ENCODE peak calls at places on chromosomes 11 and 22, in five cellular contexts. I, M, O, J and Q are unnamed samples.

GRCh38 chr11:12827929-12828812 is 153.9 kb downstream of the TEAD1 start:
- DNase-seq in I (no peak), M (no peak), O (no peak), J (peak), Q (peak)

GRCh38 chr11:119249671-119250010 is 43.5 kb downstream of the CBL start:
- DNase-seq in I (no peak), M (no peak), O (no peak), J (no peak), Q (no peak)

GRCh38 chr11:6418199-6418957 is 516 bp downstream of the APBB1 start:
- DNase-seq in I (no peak), M (peak), O (no peak), J (no peak), Q (no peak)

GRCh38 chr11:132535830-132536229 is 996.5 kb downstream of the OPCML start:
- DNase-seq in I (no peak), M (no peak), O (no peak), J (no peak), Q (no peak)

GRCh38 chr22:28670691-28671261 is 8.9 kb downstream of the TTC28 start:
- DNase-seq in I (no peak), M (no peak), O (no peak), J (no peak), Q (peak)

GRCh38 chr11:111737877-111738205 is 28.3 kb downstream of the PPP2R1B start:
- DNase-seq in I (no peak), M (no peak), O (no peak), J (no peak), Q (no peak)

GRCh38 chr22:38751422-38752346 is 4.1 kb downstream of the SUN2 start:
- DNase-seq in I (no peak), M (no peak), O (no peak), J (no peak), Q (peak)

GRCh38 chr22:46076651-46077339 is 73.5 kb upstream of the PPARA start:
- DNase-seq in I (no peak), M (peak), O (no peak), J (no peak), Q (no peak)

GRCh38 chr11:70700453-70700852 is 302.1 kb downstream of the CTTN start:
- DNase-seq in I (no peak), M (no peak), O (no peak), J (no peak), Q (no peak)

GRCh38 chr11:70697701-70698100 is 299.4 kb downstream of the CTTN start:
- DNase-seq in I (no peak), M (no peak), O (no peak), J (no peak), Q (no peak)

GRCh38 chr11:70700871-70701270 is 302.5 kb downstream of the CTTN start:
- DNase-seq in I (no peak), M (no peak), O (no peak), J (no peak), Q (no peak)

GRCh38 chr11:70698871-70699270 is 300.5 kb downstream of the CTTN start:
- DNase-seq in I (no peak), M (no peak), O (no peak), J (no peak), Q (no peak)

DNA sequence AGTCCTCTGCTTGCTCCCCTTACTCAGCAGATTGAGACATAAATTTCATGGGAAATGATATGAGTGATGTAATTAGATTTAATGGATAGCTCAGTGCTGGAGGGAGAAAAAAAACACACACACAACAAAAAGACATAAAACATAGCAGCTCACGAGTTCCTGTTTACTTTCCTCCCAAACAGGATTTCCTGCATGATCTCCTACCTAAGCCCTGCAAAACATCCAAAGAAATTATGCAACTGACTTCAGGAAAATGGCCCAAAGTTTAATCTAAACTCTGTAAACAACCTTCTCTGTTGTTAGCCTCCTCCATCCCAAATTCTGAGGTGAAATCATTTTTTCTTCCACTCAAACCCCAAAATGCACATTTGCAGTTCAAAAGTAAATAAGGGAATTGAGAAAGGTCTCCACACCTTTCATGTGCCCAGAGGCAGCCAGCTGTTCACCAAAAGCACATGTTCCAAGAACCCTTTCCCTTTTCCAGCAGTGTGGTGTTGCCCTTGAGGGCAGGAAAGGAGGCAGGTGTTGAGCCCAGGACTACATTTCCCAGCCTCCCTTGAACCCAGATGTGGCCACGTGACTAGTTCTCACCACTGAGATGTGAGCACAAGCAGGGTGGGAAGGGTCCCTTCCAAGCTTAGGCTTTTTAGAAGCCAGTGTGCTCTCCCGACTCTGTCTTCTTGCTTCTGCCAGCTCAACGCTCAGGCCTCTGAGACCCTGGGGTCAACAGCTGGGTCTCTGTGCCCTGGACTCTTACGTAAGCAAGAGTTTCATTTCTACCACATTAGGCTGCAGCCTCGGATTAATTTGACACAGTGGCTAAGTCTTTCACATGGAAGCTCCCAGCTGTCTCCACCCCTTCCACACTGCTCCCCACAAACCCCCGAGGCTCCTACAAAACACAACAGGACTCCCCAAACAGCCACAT is 301.2 kb downstream of the CTTN start:
- DNase-seq in I (peak), M (peak), O (no peak), J (no peak), Q (no peak)
- TF ChIP-seq MAX in I (no peak), M (no peak), O (no peak), J (peak), Q (peak)

GRCh38 chr11:122491486-122491885 is 164.0 kb upstream of the UBASH3B start:
- DNase-seq in I (no peak), M (no peak), O (no peak), J (no peak), Q (peak)

GRCh38 chr11:122488892-122489291 is 166.6 kb upstream of the UBASH3B start:
- DNase-seq in I (no peak), M (no peak), O (no peak), J (no peak), Q (no peak)

DNA sequence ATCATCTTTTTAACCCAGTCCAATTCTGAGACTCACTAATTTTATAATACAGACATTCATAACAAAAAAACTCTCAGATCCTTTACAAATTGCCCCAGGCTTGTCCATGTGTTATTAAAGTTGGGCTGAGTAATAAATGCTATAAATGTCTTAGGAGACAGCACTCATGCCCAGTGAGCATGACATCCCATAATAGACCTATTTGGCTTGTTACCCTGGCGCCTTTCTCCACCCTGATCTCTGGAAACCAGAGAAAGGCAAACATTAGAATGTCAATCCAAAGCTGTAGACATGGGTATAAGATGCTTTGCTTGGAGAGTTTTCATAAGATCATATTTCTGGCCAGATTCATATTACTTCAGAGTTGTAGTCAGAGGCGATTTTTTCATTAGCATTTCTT is 161.4 kb upstream of the UBASH3B start:
- DNase-seq in I (no peak), M (no peak), O (no peak), J (no peak), Q (no peak)
- TF ChIP-seq MAX in I (no peak), M (no peak), O (no peak), J (no peak), Q (no peak)

DNA sequence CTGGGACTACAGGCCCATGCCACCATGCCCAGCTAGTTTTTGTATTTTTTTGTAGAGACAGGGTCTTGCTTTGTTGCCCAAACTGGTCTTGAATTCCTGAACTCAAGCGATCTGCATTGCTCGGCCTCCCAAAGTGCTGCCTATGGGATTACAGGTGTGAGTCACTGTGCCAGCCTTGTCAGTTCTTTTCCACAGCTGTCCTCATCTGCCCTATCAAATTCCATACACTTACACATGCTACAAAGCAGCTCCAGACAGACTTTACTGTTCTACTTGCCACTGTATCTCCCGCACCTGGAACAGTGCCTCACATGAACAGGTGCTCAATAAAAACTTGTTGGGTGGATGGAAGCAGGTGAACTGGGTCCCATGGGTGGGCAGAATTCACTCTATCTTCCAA is 8.2 kb downstream of the STX5 start:
- DNase-seq in I (no peak), M (no peak), O (no peak), J (no peak), Q (no peak)
- TF ChIP-seq MAX in I (no peak), M (no peak), O (no peak), J (no peak), Q (no peak)

GRCh38 chr22:34410111-34410510 is 489.8 kb upstream of the LARGE1 start:
- DNase-seq in I (no peak), M (no peak), O (no peak), J (no peak), Q (no peak)

GRCh38 chr22:34416321-34416900 is 496.1 kb upstream of the LARGE1 start:
- DNase-seq in I (no peak), M (no peak), O (no peak), J (no peak), Q (no peak)

DNA sequence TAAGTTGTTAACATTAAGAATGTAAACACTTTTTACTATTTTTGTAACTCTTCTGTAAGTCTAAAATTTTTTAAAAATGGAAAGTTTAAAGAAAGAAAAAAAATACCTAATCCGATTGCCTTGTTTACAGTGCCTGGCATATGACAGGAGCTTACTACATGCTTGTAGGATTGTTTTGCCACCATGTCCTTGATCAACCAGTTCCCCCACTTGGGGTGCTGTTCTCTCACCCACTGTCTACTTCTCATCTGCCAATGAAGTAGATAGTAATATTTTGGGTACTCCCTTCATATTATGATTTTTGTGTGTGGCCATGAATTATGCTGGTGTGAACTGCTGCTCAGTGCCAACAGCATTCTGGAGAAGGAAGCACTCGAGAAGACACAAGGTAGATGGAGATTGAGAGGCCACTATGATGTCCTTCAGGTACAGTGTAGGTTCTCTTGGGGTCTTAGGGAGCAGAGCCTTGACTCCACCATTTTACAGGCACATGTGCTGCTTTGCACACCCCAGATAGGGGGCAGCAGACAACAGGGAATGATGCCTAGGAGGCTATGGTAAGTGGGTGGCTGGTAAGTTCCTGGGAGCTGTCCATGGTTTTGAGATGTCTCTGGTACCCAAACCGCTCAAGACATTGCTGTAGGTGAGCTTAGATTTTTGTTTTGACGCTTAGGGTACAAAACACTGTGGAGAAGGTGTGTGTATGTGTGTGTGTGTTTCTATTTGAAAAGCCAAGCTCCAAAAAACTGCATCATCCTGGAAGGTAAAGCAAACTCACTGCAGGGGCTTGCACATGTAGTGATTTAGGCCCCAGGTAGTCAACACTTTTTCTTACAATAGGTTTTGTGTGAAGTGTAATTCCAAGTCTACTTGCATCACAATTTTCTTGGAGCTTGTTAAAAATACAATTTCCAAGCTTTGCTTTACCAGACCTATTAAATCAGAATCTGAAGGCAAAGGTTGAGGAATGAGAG is 494.5 kb upstream of the LARGE1 start:
- DNase-seq in I (peak), M (peak), O (peak), J (peak), Q (peak)
- TF ChIP-seq MAX in I (no peak), M (peak), O (no peak), J (peak), Q (peak)

GRCh38 chr22:43845981-43846380 is 16.3 kb downstream of the SULT4A1 start:
- DNase-seq in I (no peak), M (no peak), O (no peak), J (no peak), Q (no peak)
- TF ChIP-seq MAX in I (no peak), M (no peak), O (no peak), J (no peak), Q (no peak)

DNA sequence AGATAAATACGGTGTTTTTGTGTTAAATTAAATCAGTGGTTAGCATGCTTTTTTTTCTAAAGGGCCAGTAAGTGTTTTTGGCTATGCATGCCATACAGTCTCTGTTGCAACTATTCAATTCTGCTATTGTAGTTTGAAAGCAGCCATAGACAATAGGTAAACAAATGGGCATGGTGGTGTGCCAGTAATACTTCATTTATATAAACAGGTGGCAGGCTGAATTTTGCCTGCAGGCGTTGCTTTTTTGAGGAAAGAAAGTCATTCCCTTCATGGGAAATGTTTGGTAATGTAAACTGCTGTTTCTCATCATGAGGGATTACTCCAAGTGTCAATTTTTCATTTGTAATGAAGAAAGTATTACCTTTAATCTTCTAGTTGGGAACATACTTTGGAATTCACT is 106.5 kb downstream of the TMEM135 start:
- DNase-seq in I (no peak), M (no peak), O (no peak), J (no peak), Q (no peak)
- TF ChIP-seq MAX in I (no peak), M (no peak), O (no peak), J (no peak), Q (no peak)

DNA sequence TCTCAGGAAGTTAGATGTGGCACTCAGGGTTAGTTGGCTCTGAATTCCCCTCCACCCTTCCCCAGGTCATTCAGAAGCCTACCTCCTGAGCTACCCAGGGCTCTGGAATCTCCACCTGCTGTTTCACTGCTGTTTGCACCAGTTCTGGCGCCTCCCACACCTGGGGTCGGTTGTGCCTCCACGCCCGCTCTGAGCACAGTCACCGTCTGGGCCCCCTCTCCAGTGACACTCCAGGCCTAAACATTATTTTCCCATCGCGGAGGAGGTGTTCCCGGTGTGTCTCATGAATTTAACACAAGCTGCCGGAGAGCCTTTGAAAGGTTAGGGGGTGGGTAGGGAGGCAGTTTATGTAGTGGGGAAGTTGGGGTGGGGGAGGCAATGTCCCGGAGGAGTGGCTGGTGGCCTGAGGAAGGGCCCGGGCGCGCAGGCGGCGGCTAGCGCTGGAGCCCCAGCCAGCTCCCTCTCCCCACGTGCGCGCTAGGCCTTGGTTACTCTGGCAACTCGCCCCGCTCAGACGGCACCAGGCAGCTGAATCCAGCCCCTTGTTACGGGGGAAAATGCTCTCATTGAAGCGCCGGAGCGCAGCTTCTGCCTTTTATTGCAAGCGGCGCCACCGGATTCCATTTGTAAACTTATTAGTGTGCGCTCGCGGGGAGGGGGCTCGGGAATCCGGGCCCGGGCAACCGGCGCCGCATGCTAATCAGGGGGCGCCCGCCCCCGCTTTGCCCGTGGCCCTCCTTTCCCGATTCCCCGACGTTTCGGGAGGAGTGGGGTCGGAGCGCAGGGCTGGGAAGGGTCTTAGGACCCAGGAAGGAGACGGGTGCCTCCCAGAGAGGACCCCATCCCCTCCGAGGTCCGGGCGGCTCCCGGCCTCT is 52.4 kb downstream of the GRIK4 start:
- DNase-seq in I (no peak), M (peak), O (no peak), J (no peak), Q (peak)
- TF ChIP-seq MAX in I (no peak), M (peak), O (no peak), J (peak), Q (no peak)